ENCODE peak calls at places on chromosomes 7 and 10, in ten cellular contexts. One of them, this sample, is unnamed.
A peak's percentile ranks its signal among the peaks of the same experiment; 100 is the strongest.

GRCh38 chr7:77831481-77831880 is 32.9 kb downstream of the PHTF2 start:
- DNase-seq in sigmoid colon: no peak
- DNase-seq in CD8-positive, alpha-beta memory T cell: no peak
- DNase-seq in astrocyte: no peak
- DNase-seq in left ventricle myocardium inferior: no peak
- DNase-seq in uterus: no peak
- DNase-seq in left lung: no peak
- DNase-seq in mesenchymal stem cell: no peak
- DNase-seq in neural progenitor cell: no peak
- DNase-seq in aorta: no peak
- DNase-seq in this sample: no peak

GRCh38 chr10:21138769-21139324 is 241.7 kb upstream of the NEBL start:
- DNase-seq in uterus: no peak
- DNase-seq in neural progenitor cell: no peak
- DNase-seq in astrocyte: no peak
- DNase-seq in CD8-positive, alpha-beta memory T cell: no peak
- DNase-seq in left lung: no peak
- DNase-seq in aorta: no peak
- DNase-seq in left ventricle myocardium inferior: no peak
- DNase-seq in mesenchymal stem cell: no peak
- DNase-seq in sigmoid colon: no peak
- DNase-seq in this sample: no peak

GRCh38 chr7:79897166-79897565 is 237.5 kb upstream of the GNAI1 start:
- DNase-seq in CD8-positive, alpha-beta memory T cell: no peak
- DNase-seq in astrocyte: no peak
- DNase-seq in sigmoid colon: no peak
- DNase-seq in neural progenitor cell: no peak
- DNase-seq in aorta: no peak
- DNase-seq in left lung: no peak
- DNase-seq in uterus: no peak
- DNase-seq in mesenchymal stem cell: no peak
- DNase-seq in left ventricle myocardium inferior: no peak
- DNase-seq in this sample: no peak

GRCh38 chr7:37320840-37321468 is 127.7 kb downstream of the ELMO1 start:
- DNase-seq in left lung: no peak
- DNase-seq in neural progenitor cell: no peak
- DNase-seq in left ventricle myocardium inferior: no peak
- DNase-seq in sigmoid colon: no peak
- DNase-seq in aorta: no peak
- DNase-seq in astrocyte: no peak
- DNase-seq in CD8-positive, alpha-beta memory T cell: no peak
- DNase-seq in mesenchymal stem cell: peak; percentile 56
- DNase-seq in uterus: no peak
- DNase-seq in this sample: no peak

GRCh38 chr7:113289140-113289740 is 170.9 kb upstream of the SMIM30 start:
- DNase-seq in left lung: no peak
- DNase-seq in mesenchymal stem cell: no peak
- DNase-seq in left ventricle myocardium inferior: no peak
- DNase-seq in CD8-positive, alpha-beta memory T cell: no peak
- DNase-seq in aorta: no peak
- DNase-seq in neural progenitor cell: peak; percentile 66
- DNase-seq in uterus: no peak
- DNase-seq in astrocyte: peak; percentile 18
- DNase-seq in sigmoid colon: no peak
- DNase-seq in this sample: peak; percentile 56

GRCh38 chr10:4354382-4354812 is 471.6 kb upstream of the AKR1E2 start:
- DNase-seq in CD8-positive, alpha-beta memory T cell: no peak
- DNase-seq in mesenchymal stem cell: peak; percentile 33
- DNase-seq in sigmoid colon: no peak
- DNase-seq in left lung: no peak
- DNase-seq in uterus: no peak
- DNase-seq in astrocyte: peak; percentile 68
- DNase-seq in left ventricle myocardium inferior: no peak
- DNase-seq in neural progenitor cell: no peak
- DNase-seq in aorta: no peak
- DNase-seq in this sample: peak; percentile 84

GRCh38 chr10:63320683-63321082 is 145.1 kb downstream of the JMJD1C start:
- DNase-seq in CD8-positive, alpha-beta memory T cell: no peak
- DNase-seq in neural progenitor cell: peak; percentile 78
- DNase-seq in left lung: no peak
- DNase-seq in uterus: no peak
- DNase-seq in aorta: no peak
- DNase-seq in left ventricle myocardium inferior: no peak
- DNase-seq in mesenchymal stem cell: no peak
- DNase-seq in astrocyte: no peak
- DNase-seq in sigmoid colon: no peak
- DNase-seq in this sample: no peak

GRCh38 chr7:121480566-121481335 is 84.6 kb upstream of the FAM3C start:
- DNase-seq in CD8-positive, alpha-beta memory T cell: no peak
- DNase-seq in astrocyte: no peak
- DNase-seq in neural progenitor cell: peak; percentile 68
- DNase-seq in sigmoid colon: no peak
- DNase-seq in mesenchymal stem cell: no peak
- DNase-seq in left lung: no peak
- DNase-seq in left ventricle myocardium inferior: no peak
- DNase-seq in aorta: no peak
- DNase-seq in uterus: no peak
- DNase-seq in this sample: no peak

GRCh38 chr7:82674319-82674718 is 230.7 kb upstream of the CACNA2D1 start:
- DNase-seq in uterus: no peak
- DNase-seq in astrocyte: no peak
- DNase-seq in neural progenitor cell: no peak
- DNase-seq in left ventricle myocardium inferior: no peak
- DNase-seq in mesenchymal stem cell: peak; percentile 64
- DNase-seq in left lung: no peak
- DNase-seq in aorta: no peak
- DNase-seq in sigmoid colon: no peak
- DNase-seq in CD8-positive, alpha-beta memory T cell: no peak
- DNase-seq in this sample: no peak

GRCh38 chr10:43026039-43026973 is 50.6 kb upstream of the RET start:
- DNase-seq in left ventricle myocardium inferior: no peak
- DNase-seq in left lung: peak; percentile 71
- DNase-seq in neural progenitor cell: peak; percentile 54
- DNase-seq in CD8-positive, alpha-beta memory T cell: no peak
- DNase-seq in mesenchymal stem cell: no peak
- DNase-seq in uterus: no peak
- DNase-seq in sigmoid colon: no peak
- DNase-seq in aorta: peak; percentile 69
- DNase-seq in astrocyte: no peak
- DNase-seq in this sample: peak; percentile 86

DNA sequence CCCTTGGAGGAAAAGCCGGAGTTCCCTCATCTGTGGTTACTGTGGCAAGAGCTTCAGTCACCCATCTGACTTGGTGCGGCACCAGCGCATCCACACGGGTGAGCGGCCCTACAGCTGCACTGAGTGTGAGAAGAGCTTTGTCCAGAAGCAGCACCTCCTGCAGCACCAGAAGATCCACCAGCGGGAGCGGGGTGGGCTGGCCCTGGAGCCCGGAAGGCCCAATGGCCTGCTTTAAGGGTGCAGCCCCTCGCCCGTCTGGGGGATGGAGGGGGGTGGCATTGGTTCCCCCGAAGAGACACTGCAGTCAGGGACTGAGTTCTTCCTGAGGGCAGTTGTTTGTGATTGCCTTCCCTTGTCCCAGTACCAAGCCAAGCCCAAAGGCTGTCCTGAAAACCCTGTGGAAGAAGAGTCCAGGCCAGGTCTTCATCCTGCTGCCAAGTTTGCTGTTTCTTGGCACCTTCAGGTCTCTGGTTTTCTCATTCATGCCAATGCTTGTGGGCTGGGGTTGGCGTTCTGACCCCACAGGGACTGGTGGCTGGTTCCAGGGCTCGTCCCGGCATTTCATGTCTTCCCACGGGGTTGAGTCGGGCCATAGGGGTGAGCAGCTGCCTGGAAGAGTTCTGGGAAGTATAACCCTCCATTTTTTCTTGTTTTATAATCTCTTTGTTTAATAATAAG is 7.7 kb upstream of the ZNF783 start:
- DNase-seq in uterus: no peak
- DNase-seq in left lung: no peak
- DNase-seq in neural progenitor cell: no peak
- DNase-seq in astrocyte: no peak
- DNase-seq in sigmoid colon: no peak
- DNase-seq in CD8-positive, alpha-beta memory T cell: no peak
- DNase-seq in mesenchymal stem cell: no peak
- DNase-seq in left ventricle myocardium inferior: no peak
- DNase-seq in aorta: no peak
- DNase-seq in this sample: no peak
- H3K36me3 ChIP-seq in uterus: no peaks in the 10 kb centered on the region
- H3K36me3 ChIP-seq in left lung: no peaks in the 10 kb centered on the region
- H3K36me3 ChIP-seq in neural progenitor cell: no peaks in the 10 kb centered on the region
- H3K36me3 ChIP-seq in astrocyte: peaks cover 30% of the 10 kb centered on the region
- H3K36me3 ChIP-seq in sigmoid colon: peaks cover 20% of the 10 kb centered on the region
- H3K36me3 ChIP-seq in CD8-positive, alpha-beta memory T cell: peaks cover 41% of the 10 kb centered on the region
- H3K36me3 ChIP-seq in mesenchymal stem cell: peaks cover 45% of the 10 kb centered on the region
- H3K36me3 ChIP-seq in left ventricle myocardium inferior: peaks cover 65% of the 10 kb centered on the region
- H3K36me3 ChIP-seq in aorta: peaks cover 3% of the 10 kb centered on the region
- H3K36me3 ChIP-seq in this sample: peaks cover 22% of the 10 kb centered on the region

DNA sequence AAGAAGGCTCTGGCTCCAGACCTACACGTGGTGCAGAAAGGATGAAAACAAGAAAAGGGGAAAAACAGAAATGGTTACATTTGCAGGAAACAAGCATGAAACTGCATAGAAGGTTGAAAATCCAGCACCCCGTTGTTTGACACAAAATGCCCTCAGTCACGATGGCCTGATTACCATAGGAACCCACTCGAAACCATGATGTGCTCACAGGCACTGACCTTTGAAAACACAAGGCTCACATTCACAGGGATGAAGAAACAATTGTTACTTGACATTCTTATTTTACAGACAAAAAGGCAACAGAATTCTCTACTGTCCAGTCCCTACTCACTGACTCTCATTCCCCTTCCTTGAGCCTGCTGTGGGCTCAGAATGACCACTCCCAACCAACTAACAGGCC is 131.4 kb upstream of the PDLIM1 start:
- DNase-seq in sigmoid colon: peak; percentile 48
- DNase-seq in neural progenitor cell: no peak
- DNase-seq in left lung: no peak
- DNase-seq in mesenchymal stem cell: no peak
- DNase-seq in uterus: no peak
- DNase-seq in astrocyte: no peak
- DNase-seq in CD8-positive, alpha-beta memory T cell: no peak
- DNase-seq in left ventricle myocardium inferior: no peak
- DNase-seq in aorta: no peak
- DNase-seq in this sample: no peak
- H3K36me3 ChIP-seq in sigmoid colon: no peaks in the 10 kb centered on the region
- H3K36me3 ChIP-seq in neural progenitor cell: no peaks in the 10 kb centered on the region
- H3K36me3 ChIP-seq in left lung: no peaks in the 10 kb centered on the region
- H3K36me3 ChIP-seq in mesenchymal stem cell: no peaks in the 10 kb centered on the region
- H3K36me3 ChIP-seq in uterus: no peaks in the 10 kb centered on the region
- H3K36me3 ChIP-seq in astrocyte: no peaks in the 10 kb centered on the region
- H3K36me3 ChIP-seq in CD8-positive, alpha-beta memory T cell: no peaks in the 10 kb centered on the region
- H3K36me3 ChIP-seq in left ventricle myocardium inferior: peaks cover 68% of the 10 kb centered on the region
- H3K36me3 ChIP-seq in aorta: peaks cover 11% of the 10 kb centered on the region
- H3K36me3 ChIP-seq in this sample: no peaks in the 10 kb centered on the region

GRCh38 chr10:78002541-78003284 is 26.6 kb downstream of the POLR3A start:
- DNase-seq in neural progenitor cell: no peak
- DNase-seq in CD8-positive, alpha-beta memory T cell: no peak
- DNase-seq in astrocyte: no peak
- DNase-seq in left ventricle myocardium inferior: no peak
- DNase-seq in mesenchymal stem cell: no peak
- DNase-seq in sigmoid colon: no peak
- DNase-seq in left lung: no peak
- DNase-seq in aorta: no peak
- DNase-seq in uterus: no peak
- DNase-seq in this sample: no peak

GRCh38 chr10:78000206-78000605 is 29.1 kb downstream of the POLR3A start:
- DNase-seq in sigmoid colon: no peak
- DNase-seq in neural progenitor cell: no peak
- DNase-seq in uterus: no peak
- DNase-seq in left ventricle myocardium inferior: no peak
- DNase-seq in astrocyte: no peak
- DNase-seq in CD8-positive, alpha-beta memory T cell: no peak
- DNase-seq in mesenchymal stem cell: no peak
- DNase-seq in aorta: no peak
- DNase-seq in left lung: no peak
- DNase-seq in this sample: no peak

GRCh38 chr10:78004215-78005026 is 24.9 kb downstream of the POLR3A start:
- DNase-seq in mesenchymal stem cell: no peak
- DNase-seq in CD8-positive, alpha-beta memory T cell: no peak
- DNase-seq in neural progenitor cell: no peak
- DNase-seq in sigmoid colon: no peak
- DNase-seq in aorta: no peak
- DNase-seq in left ventricle myocardium inferior: no peak
- DNase-seq in astrocyte: no peak
- DNase-seq in left lung: no peak
- DNase-seq in uterus: no peak
- DNase-seq in this sample: no peak

DNA sequence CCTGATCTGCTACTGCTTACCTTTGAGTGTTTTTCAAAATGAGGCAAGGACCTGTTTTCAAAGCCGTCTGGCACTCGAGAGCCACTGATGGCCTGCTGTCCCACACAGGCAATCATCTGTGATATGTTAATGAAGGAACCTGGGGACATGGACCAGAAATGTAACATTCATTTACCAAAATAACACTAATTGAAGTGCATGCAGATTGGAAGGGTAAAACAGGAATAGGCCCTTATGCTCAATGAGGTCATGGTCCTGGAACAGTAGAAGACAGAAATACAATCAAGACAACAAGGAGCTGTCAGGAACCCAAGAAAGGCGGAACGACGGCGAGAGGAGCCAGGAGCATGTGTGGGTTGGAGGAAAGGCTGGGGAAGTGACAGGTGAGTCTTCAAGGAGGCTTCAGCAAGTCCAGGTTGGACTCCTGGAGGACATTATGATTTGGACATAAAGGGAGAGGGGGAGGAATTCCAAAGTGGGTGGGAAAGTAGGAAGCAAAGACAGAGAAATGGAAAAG is 28.3 kb downstream of the POLR3A start:
- DNase-seq in CD8-positive, alpha-beta memory T cell: no peak
- DNase-seq in left lung: no peak
- DNase-seq in uterus: no peak
- DNase-seq in aorta: no peak
- DNase-seq in left ventricle myocardium inferior: no peak
- DNase-seq in mesenchymal stem cell: no peak
- DNase-seq in neural progenitor cell: no peak
- DNase-seq in astrocyte: no peak
- DNase-seq in sigmoid colon: no peak
- DNase-seq in this sample: no peak
- H3K36me3 ChIP-seq in CD8-positive, alpha-beta memory T cell: peaks cover 47% of the 10 kb centered on the region
- H3K36me3 ChIP-seq in left lung: peaks cover 4% of the 10 kb centered on the region
- H3K36me3 ChIP-seq in uterus: no peaks in the 10 kb centered on the region
- H3K36me3 ChIP-seq in aorta: peaks cover 7% of the 10 kb centered on the region
- H3K36me3 ChIP-seq in left ventricle myocardium inferior: peaks cover 77% of the 10 kb centered on the region
- H3K36me3 ChIP-seq in mesenchymal stem cell: peaks cover 49% of the 10 kb centered on the region
- H3K36me3 ChIP-seq in neural progenitor cell: peaks cover 10% of the 10 kb centered on the region
- H3K36me3 ChIP-seq in astrocyte: peaks cover 60% of the 10 kb centered on the region
- H3K36me3 ChIP-seq in sigmoid colon: peaks cover 33% of the 10 kb centered on the region
- H3K36me3 ChIP-seq in this sample: peaks cover 63% of the 10 kb centered on the region

DNA sequence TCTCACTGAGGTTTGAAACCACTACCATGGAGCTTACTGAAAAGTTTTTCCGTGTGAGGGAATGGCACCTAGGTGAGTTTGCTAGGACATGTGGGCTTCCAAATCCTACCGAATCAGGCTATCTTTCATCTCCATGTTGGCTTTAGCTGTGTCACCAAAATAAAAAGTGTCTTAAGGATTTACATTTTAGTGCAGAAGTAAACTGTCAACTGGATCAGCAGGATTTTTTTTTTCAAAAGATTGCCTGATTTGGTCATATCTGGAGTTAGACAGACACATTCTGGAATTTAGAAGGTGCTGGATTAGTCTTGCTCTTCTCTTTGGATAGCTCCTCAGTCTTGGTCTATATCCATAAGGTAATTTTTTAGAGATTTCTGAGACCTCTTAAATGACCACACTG is 5.5 kb downstream of the ARID5B start:
- DNase-seq in neural progenitor cell: no peak
- DNase-seq in astrocyte: no peak
- DNase-seq in sigmoid colon: no peak
- DNase-seq in mesenchymal stem cell: no peak
- DNase-seq in left ventricle myocardium inferior: no peak
- DNase-seq in left lung: no peak
- DNase-seq in uterus: no peak
- DNase-seq in CD8-positive, alpha-beta memory T cell: no peak
- DNase-seq in aorta: no peak
- DNase-seq in this sample: no peak
- H3K36me3 ChIP-seq in neural progenitor cell: no peaks in the 10 kb centered on the region
- H3K36me3 ChIP-seq in astrocyte: peaks cover 3% of the 10 kb centered on the region
- H3K36me3 ChIP-seq in sigmoid colon: no peaks in the 10 kb centered on the region
- H3K36me3 ChIP-seq in mesenchymal stem cell: no peaks in the 10 kb centered on the region
- H3K36me3 ChIP-seq in left ventricle myocardium inferior: no peaks in the 10 kb centered on the region
- H3K36me3 ChIP-seq in left lung: no peaks in the 10 kb centered on the region
- H3K36me3 ChIP-seq in uterus: no peaks in the 10 kb centered on the region
- H3K36me3 ChIP-seq in CD8-positive, alpha-beta memory T cell: no peaks in the 10 kb centered on the region
- H3K36me3 ChIP-seq in aorta: no peaks in the 10 kb centered on the region
- H3K36me3 ChIP-seq in this sample: no peaks in the 10 kb centered on the region

This sample was measured in PC-3.